ENCODE peak calls at places on chromosomes 11 and 22, in eight cellular contexts. One of them, this sample, is unnamed.
A peak's percentile ranks its signal among the peaks of the same experiment; 100 is the strongest.

GRCh38 chr11:110196241-110196754 is 100.1 kb downstream of the RDX start:
- DNase-seq in WERI-Rb-1: no peak
- DNase-seq in AG04449: no peak
- DNase-seq in stomach: no peak
- DNase-seq in GM10248: no peak
- DNase-seq in IMR-90: peak; percentile 87
- DNase-seq in mesothelial cell of epicardium: no peak
- DNase-seq in left ventricle myocardium inferior: no peak
- DNase-seq in this sample: no peak

GRCh38 chr11:45848654-45849081 is 1.4 kb downstream of the CRY2 start:
- DNase-seq in GM10248: no peak
- DNase-seq in IMR-90: no peak
- DNase-seq in mesothelial cell of epicardium: no peak
- DNase-seq in WERI-Rb-1: no peak
- DNase-seq in AG04449: no peak
- DNase-seq in stomach: peak; percentile 60
- DNase-seq in left ventricle myocardium inferior: no peak
- DNase-seq in this sample: no peak

GRCh38 chr22:30754971-30755759 is 60.5 kb downstream of the OSBP2 start:
- DNase-seq in GM10248: peak; percentile 85
- DNase-seq in stomach: peak; percentile 62
- DNase-seq in WERI-Rb-1: peak; percentile 75
- DNase-seq in AG04449: peak; percentile 46
- DNase-seq in IMR-90: peak; percentile 84
- DNase-seq in left ventricle myocardium inferior: peak; percentile 21
- DNase-seq in mesothelial cell of epicardium: peak; percentile 55
- DNase-seq in this sample: no peak

GRCh38 chr11:119641991-119642745 is 86.8 kb downstream of the NECTIN1 start:
- DNase-seq in WERI-Rb-1: no peak
- DNase-seq in stomach: no peak
- DNase-seq in left ventricle myocardium inferior: no peak
- DNase-seq in IMR-90: peak; percentile 5
- DNase-seq in GM10248: peak; percentile 63
- DNase-seq in AG04449: no peak
- DNase-seq in mesothelial cell of epicardium: no peak
- DNase-seq in this sample: no peak

GRCh38 chr11:133508448-133508847 is 23.9 kb downstream of the OPCML start:
- DNase-seq in stomach: no peak
- DNase-seq in WERI-Rb-1: no peak
- DNase-seq in IMR-90: no peak
- DNase-seq in AG04449: no peak
- DNase-seq in mesothelial cell of epicardium: no peak
- DNase-seq in GM10248: no peak
- DNase-seq in left ventricle myocardium inferior: peak; percentile 27
- DNase-seq in this sample: no peak

GRCh38 chr22:33867118-33867863 is 53.0 kb downstream of the LARGE1 start:
- DNase-seq in mesothelial cell of epicardium: no peak
- DNase-seq in stomach: peak; percentile 35
- DNase-seq in AG04449: no peak
- DNase-seq in GM10248: no peak
- DNase-seq in IMR-90: peak; percentile 77
- DNase-seq in left ventricle myocardium inferior: no peak
- DNase-seq in WERI-Rb-1: no peak
- DNase-seq in this sample: no peak

GRCh38 chr11:59891781-59892181 is 13.2 kb downstream of the OOSP3 start:
- DNase-seq in WERI-Rb-1: peak; percentile 71
- DNase-seq in stomach: no peak
- DNase-seq in left ventricle myocardium inferior: no peak
- DNase-seq in AG04449: no peak
- DNase-seq in GM10248: no peak
- DNase-seq in IMR-90: no peak
- DNase-seq in mesothelial cell of epicardium: no peak
- DNase-seq in this sample: no peak

GRCh38 chr11:59173080-59173963 is 1.4 kb downstream of the DTX4 start:
- DNase-seq in left ventricle myocardium inferior: no peak
- DNase-seq in WERI-Rb-1: peak; percentile 15
- DNase-seq in mesothelial cell of epicardium: peak; percentile 74
- DNase-seq in AG04449: no peak
- DNase-seq in stomach: peak; percentile 35
- DNase-seq in IMR-90: peak; percentile 30
- DNase-seq in GM10248: no peak
- DNase-seq in this sample: no peak

GRCh38 chr11:72641900-72642814 is 32.1 kb downstream of the PDE2A start:
- DNase-seq in left ventricle myocardium inferior: peak; percentile 51
- DNase-seq in stomach: peak; percentile 39
- DNase-seq in mesothelial cell of epicardium: peak; percentile 45
- DNase-seq in IMR-90: no peak
- DNase-seq in WERI-Rb-1: peak; percentile 47
- DNase-seq in AG04449: no peak
- DNase-seq in GM10248: peak; percentile 47
- DNase-seq in this sample: peak; percentile 33

GRCh38 chr11:69721745-69722144 is 17.9 kb upstream of the FGF19 start:
- DNase-seq in GM10248: no peak
- DNase-seq in left ventricle myocardium inferior: no peak
- DNase-seq in AG04449: no peak
- DNase-seq in stomach: no peak
- DNase-seq in IMR-90: no peak
- DNase-seq in WERI-Rb-1: peak; percentile 20
- DNase-seq in mesothelial cell of epicardium: no peak
- DNase-seq in this sample: no peak
- TF ChIP-seq CTCF in GM10248: no peak
- TF ChIP-seq CTCF in left ventricle myocardium inferior: peak; percentile 29
- TF ChIP-seq CTCF in AG04449: peak; percentile 8
- TF ChIP-seq CTCF in stomach: no peak
- TF ChIP-seq CTCF in IMR-90: peak; percentile 45
- TF ChIP-seq CTCF in WERI-Rb-1: peak; percentile 58
- TF ChIP-seq CTCF in mesothelial cell of epicardium: no peak
- TF ChIP-seq CTCF in this sample: no peak

GRCh38 chr11:115334932-115335788 is 169.1 kb downstream of the CADM1 start:
- DNase-seq in IMR-90: peak; percentile 52
- DNase-seq in AG04449: no peak
- DNase-seq in mesothelial cell of epicardium: no peak
- DNase-seq in WERI-Rb-1: no peak
- DNase-seq in GM10248: peak; percentile 9
- DNase-seq in left ventricle myocardium inferior: no peak
- DNase-seq in stomach: no peak
- DNase-seq in this sample: no peak
- TF ChIP-seq CTCF in IMR-90: peak; percentile 73
- TF ChIP-seq CTCF in AG04449: peak; percentile 42
- TF ChIP-seq CTCF in mesothelial cell of epicardium: peak; percentile 76
- TF ChIP-seq CTCF in WERI-Rb-1: peak; percentile 8
- TF ChIP-seq CTCF in GM10248: peak; percentile 61
- TF ChIP-seq CTCF in left ventricle myocardium inferior: peak; percentile 77
- TF ChIP-seq CTCF in stomach: peak; percentile 54
- TF ChIP-seq CTCF in this sample: peak; percentile 65

GRCh38 chr11:12577746-12578644 is 96.2 kb upstream of the TEAD1 start:
- DNase-seq in IMR-90: no peak
- DNase-seq in left ventricle myocardium inferior: no peak
- DNase-seq in mesothelial cell of epicardium: no peak
- DNase-seq in AG04449: no peak
- DNase-seq in GM10248: no peak
- DNase-seq in stomach: no peak
- DNase-seq in WERI-Rb-1: peak; percentile 74
- DNase-seq in this sample: no peak
- TF ChIP-seq CTCF in IMR-90: no peak
- TF ChIP-seq CTCF in left ventricle myocardium inferior: no peak
- TF ChIP-seq CTCF in mesothelial cell of epicardium: no peak
- TF ChIP-seq CTCF in AG04449: no peak
- TF ChIP-seq CTCF in GM10248: no peak
- TF ChIP-seq CTCF in stomach: no peak
- TF ChIP-seq CTCF in WERI-Rb-1: no peak
- TF ChIP-seq CTCF in this sample: no peak

GRCh38 chr22:44245867-44246266 is 65.1 kb downstream of the PARVG start:
- DNase-seq in IMR-90: no peak
- DNase-seq in stomach: peak; percentile 20
- DNase-seq in WERI-Rb-1: no peak
- DNase-seq in left ventricle myocardium inferior: no peak
- DNase-seq in GM10248: no peak
- DNase-seq in AG04449: no peak
- DNase-seq in mesothelial cell of epicardium: no peak
- DNase-seq in this sample: no peak

GRCh38 chr22:44245438-44245837 is 64.7 kb downstream of the PARVG start:
- DNase-seq in GM10248: no peak
- DNase-seq in AG04449: no peak
- DNase-seq in WERI-Rb-1: no peak
- DNase-seq in stomach: peak; percentile 3
- DNase-seq in IMR-90: no peak
- DNase-seq in left ventricle myocardium inferior: peak; percentile 49
- DNase-seq in mesothelial cell of epicardium: no peak
- DNase-seq in this sample: no peak

GRCh38 chr22:44247923-44248892 is 64.5 kb downstream of the SHISAL1 start:
- DNase-seq in AG04449: no peak
- DNase-seq in IMR-90: no peak
- DNase-seq in mesothelial cell of epicardium: no peak
- DNase-seq in stomach: peak; percentile 17
- DNase-seq in WERI-Rb-1: no peak
- DNase-seq in GM10248: no peak
- DNase-seq in left ventricle myocardium inferior: no peak
- DNase-seq in this sample: no peak

GRCh38 chr22:44247346-44247745 is 65.4 kb downstream of the SHISAL1 start:
- DNase-seq in AG04449: no peak
- DNase-seq in GM10248: no peak
- DNase-seq in left ventricle myocardium inferior: no peak
- DNase-seq in stomach: peak; percentile 3
- DNase-seq in IMR-90: no peak
- DNase-seq in WERI-Rb-1: no peak
- DNase-seq in mesothelial cell of epicardium: no peak
- DNase-seq in this sample: no peak

DNA sequence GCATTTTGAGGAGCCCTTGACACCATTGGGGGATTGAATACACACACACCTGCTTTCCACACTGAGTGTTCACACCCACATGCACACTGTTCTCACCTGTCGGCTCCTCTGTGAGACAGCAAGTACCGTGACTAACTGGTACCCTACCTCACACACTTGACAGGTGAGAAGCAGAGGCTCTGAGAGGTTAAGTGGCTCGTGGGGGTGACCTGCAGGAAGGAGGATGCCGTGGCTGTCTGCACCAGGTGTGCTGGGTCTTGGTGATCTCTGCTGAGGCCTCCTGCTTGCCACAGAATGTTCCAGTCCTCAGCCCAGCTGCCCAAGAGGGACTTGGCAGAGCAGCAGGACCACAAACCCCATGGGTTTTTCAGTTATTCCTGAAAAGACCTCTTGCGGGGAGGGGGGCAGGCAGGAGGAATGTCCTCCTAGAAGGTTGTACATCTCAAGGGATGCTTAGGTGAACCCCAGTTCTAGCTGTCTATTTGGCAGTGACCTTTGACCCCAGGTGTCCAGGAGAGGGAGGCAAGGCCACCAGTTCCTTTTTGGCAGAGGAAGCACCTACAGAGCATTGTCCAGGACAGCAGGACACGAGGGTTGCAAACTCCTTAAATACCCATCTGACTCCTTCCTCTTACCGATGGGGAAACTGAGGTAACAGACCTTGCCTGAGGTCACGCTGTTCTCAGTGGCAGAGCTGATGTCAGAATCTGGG is 66.0 kb downstream of the SHISAL1 start:
- DNase-seq in GM10248: no peak
- DNase-seq in AG04449: no peak
- DNase-seq in WERI-Rb-1: no peak
- DNase-seq in stomach: peak; percentile 14
- DNase-seq in left ventricle myocardium inferior: no peak
- DNase-seq in IMR-90: no peak
- DNase-seq in mesothelial cell of epicardium: no peak
- DNase-seq in this sample: no peak
- TF ChIP-seq CTCF in GM10248: no peak
- TF ChIP-seq CTCF in AG04449: no peak
- TF ChIP-seq CTCF in WERI-Rb-1: no peak
- TF ChIP-seq CTCF in stomach: no peak
- TF ChIP-seq CTCF in left ventricle myocardium inferior: no peak
- TF ChIP-seq CTCF in IMR-90: no peak
- TF ChIP-seq CTCF in mesothelial cell of epicardium: no peak
- TF ChIP-seq CTCF in this sample: no peak

GRCh38 chr11:17734986-17735822 is 623 bp downstream of the KCNC1 start:
- DNase-seq in mesothelial cell of epicardium: peak; percentile 89
- DNase-seq in WERI-Rb-1: peak; percentile 63
- DNase-seq in left ventricle myocardium inferior: peak; percentile 66
- DNase-seq in GM10248: peak; percentile 65
- DNase-seq in IMR-90: peak; percentile 69
- DNase-seq in stomach: peak; percentile 72
- DNase-seq in AG04449: no peak
- DNase-seq in this sample: peak; percentile 21

GRCh38 chr11:17734418-17734911 is at the start of gene KCNC1:
- DNase-seq in WERI-Rb-1: peak; percentile 91
- DNase-seq in stomach: no peak
- DNase-seq in IMR-90: peak; percentile 34
- DNase-seq in left ventricle myocardium inferior: no peak
- DNase-seq in mesothelial cell of epicardium: peak; percentile 59
- DNase-seq in GM10248: no peak
- DNase-seq in AG04449: no peak
- DNase-seq in this sample: no peak

GRCh38 chr11:17738350-17739207 is 4.0 kb downstream of the KCNC1 start:
- DNase-seq in left ventricle myocardium inferior: no peak
- DNase-seq in WERI-Rb-1: peak; percentile 91
- DNase-seq in AG04449: no peak
- DNase-seq in IMR-90: no peak
- DNase-seq in stomach: no peak
- DNase-seq in mesothelial cell of epicardium: no peak
- DNase-seq in GM10248: no peak
- DNase-seq in this sample: no peak

GRCh38 chr11:17736921-17737817 is 2.6 kb downstream of the KCNC1 start:
- DNase-seq in mesothelial cell of epicardium: no peak
- DNase-seq in GM10248: no peak
- DNase-seq in stomach: no peak
- DNase-seq in left ventricle myocardium inferior: no peak
- DNase-seq in WERI-Rb-1: no peak
- DNase-seq in IMR-90: no peak
- DNase-seq in AG04449: no peak
- DNase-seq in this sample: no peak

DNA sequence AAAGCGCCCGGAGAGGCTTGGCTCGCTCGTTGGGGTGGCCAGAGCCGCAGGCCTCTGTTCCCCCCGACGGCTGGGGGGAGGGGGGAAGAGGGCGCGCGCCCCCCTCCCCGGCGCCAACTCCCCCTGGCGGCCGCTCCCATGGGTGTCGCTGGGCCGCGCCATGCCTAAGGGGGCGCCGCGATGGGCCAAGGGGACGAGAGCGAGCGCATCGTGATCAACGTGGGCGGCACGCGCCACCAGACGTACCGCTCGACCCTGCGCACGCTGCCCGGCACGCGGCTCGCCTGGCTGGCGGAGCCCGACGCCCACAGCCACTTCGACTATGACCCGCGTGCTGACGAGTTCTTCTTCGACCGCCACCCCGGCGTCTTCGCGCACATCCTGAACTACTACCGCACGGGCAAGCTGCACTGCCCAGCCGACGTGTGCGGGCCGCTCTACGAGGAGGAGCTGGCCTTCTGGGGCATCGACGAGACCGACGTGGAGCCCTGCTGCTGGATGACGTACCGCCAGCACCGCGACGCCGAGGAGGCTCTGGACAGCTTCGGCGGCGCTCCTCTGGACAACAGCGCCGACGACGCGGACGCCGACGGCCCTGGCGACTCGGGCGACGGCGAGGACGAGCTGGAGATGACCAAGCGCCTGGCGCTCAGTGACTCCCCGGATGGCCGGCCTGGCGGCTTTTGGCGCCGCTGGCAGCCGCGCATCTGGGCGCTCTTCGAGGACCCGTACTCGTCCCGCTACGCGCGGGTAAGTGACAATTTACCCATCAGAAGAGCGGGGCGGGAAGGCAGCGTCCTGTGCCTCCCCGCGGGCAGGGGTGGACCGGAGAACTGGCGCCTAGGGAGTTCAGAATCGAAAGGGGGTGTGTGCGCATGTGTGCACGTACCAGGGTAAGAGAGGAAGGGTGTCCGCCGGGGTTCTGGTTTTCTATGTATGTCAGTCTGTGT is 1.5 kb downstream of the KCNC1 start:
- DNase-seq in stomach: no peak
- DNase-seq in GM10248: no peak
- DNase-seq in AG04449: no peak
- DNase-seq in left ventricle myocardium inferior: no peak
- DNase-seq in mesothelial cell of epicardium: no peak
- DNase-seq in IMR-90: no peak
- DNase-seq in WERI-Rb-1: peak; percentile 55
- DNase-seq in this sample: no peak
- TF ChIP-seq CTCF in stomach: no peak
- TF ChIP-seq CTCF in GM10248: no peak
- TF ChIP-seq CTCF in AG04449: peak; percentile 11
- TF ChIP-seq CTCF in left ventricle myocardium inferior: peak; percentile 20
- TF ChIP-seq CTCF in mesothelial cell of epicardium: peak; percentile 53
- TF ChIP-seq CTCF in IMR-90: peak; percentile 20
- TF ChIP-seq CTCF in WERI-Rb-1: peak; percentile 69
- TF ChIP-seq CTCF in this sample: no peak

This sample was measured in natural killer cell.